ENCODE peak calls at places on chromosomes 6 and 20, in four cellular contexts. O is IMR-90, X is transverse colon, N is astrocyte. P is an unnamed sample.

GRCh38 chr20:62042025-62042820 is 23.5 kb downstream of the TAF4 start:
- DNase-seq in O (no peak), X (no peak), N (no peak), P (no peak)

GRCh38 chr6:85544776-85545175 is 48.9 kb downstream of the SNX14 start:
- DNase-seq in O (peak; percentile 43), X (no peak), N (peak; percentile 34), P (no peak)

GRCh38 chr6:130385059-130385695 is 19.4 kb downstream of the TMEM200A start:
- DNase-seq in O (no peak), X (no peak), N (no peak), P (no peak)

GRCh38 chr6:13624871-13625288 is 9.7 kb downstream of the NOL7 start:
- DNase-seq in O (peak; percentile 44), X (no peak), N (no peak), P (peak; percentile 55)

GRCh38 chr6:26309731-26310142 is 55.3 kb upstream of the BTN3A2 start:
- DNase-seq in O (peak; percentile 95), X (no peak), N (peak; percentile 83), P (peak; percentile 98)

GRCh38 chr6:88867841-88868558 is 95.4 kb downstream of the RNGTT start:
- DNase-seq in O (peak; percentile 70), X (no peak), N (peak; percentile 59), P (peak; percentile 87)

GRCh38 chr20:35013421-35014411 is 58.0 kb downstream of the MYH7B start:
- DNase-seq in O (no peak), X (no peak), N (no peak), P (no peak)

GRCh38 chr6:109480993-109481480 is 2.0 kb downstream of the ZBTB24 start:
- DNase-seq in O (no peak), X (no peak), N (no peak), P (no peak)

GRCh38 chr20:50302463-50303041 is 111.9 kb downstream of the CEBPB start:
- DNase-seq in O (peak; percentile 59), X (no peak), N (peak; percentile 73), P (no peak)

GRCh38 chr6:155040946-155041345 is 45.8 kb downstream of the TIAM2 start:
- DNase-seq in O (no peak), X (no peak), N (no peak), P (no peak)

GRCh38 chr6:129846761-129847160 is 14.4 kb downstream of the TMEM244 start:
- DNase-seq in O (no peak), X (no peak), N (no peak), P (no peak)

GRCh38 chr20:48544402-48545333 is 283.1 kb downstream of the PREX1 start:
- DNase-seq in O (no peak), X (peak; percentile 11), N (no peak), P (no peak)

GRCh38 chr20:14245368-14245970 is 91.9 kb downstream of the FLRT3 start:
- DNase-seq in O (peak; percentile 35), X (no peak), N (peak; percentile 21), P (no peak)

DNA sequence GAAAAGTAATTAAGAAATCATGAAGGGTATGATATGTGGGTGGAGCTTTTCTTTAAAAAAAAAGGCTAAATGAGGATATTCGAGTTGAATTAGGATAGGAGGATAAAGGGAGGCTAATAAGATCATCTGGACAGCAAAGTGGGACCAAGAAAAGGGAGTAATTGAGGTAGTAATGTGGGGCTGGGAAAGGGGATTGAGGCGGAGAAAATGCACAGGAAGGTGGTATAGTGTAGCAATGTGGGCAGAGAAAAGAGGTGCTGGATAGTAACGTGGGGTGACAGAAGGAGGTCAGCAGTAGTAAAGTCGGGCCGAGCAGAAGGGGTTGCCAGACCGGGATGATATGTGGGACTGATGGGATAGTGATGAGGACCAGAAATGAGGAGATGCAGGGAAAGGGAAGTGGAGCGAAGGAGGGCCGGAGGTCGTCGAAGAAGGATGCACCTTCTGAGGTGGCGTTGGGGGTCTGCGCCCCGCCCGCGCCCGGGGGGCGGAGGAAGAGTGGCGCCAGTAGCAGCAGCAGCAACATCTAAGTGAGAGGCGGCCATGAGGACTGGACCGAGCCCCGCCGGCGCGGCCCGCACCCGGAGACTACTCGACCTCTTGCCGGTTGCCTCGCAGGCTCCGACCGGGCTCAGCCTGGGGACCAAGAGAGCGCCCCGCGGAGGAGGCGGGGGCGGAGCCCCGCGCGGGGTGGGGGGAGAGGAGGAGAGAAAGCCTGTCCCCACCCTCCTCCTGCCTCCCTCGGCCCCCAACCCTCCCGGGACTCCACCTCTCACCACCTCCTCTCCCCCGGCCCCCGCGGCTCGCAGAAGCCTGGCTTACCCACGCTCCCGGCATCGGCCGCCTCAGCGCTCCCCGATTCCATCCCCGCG is 887 bp downstream of the GABBR1 start:
- DNase-seq in O (peak; percentile 55), X (peak; percentile 69), N (peak; percentile 51), P (no peak)
- H3K36me3 ChIP-seq in O (no peaks in the 10 kb centered on the region), X (no peaks in the 10 kb centered on the region), N (no peaks in the 10 kb centered on the region), P (no peaks in the 10 kb centered on the region)

GRCh38 chr6:36788186-36788585 is 51.1 kb downstream of the CPNE5 start:
- DNase-seq in O (no peak), X (no peak), N (no peak), P (no peak)
- H3K27me3 ChIP-seq in O (peaks cover 43% of the 10 kb centered on the region), X (peaks cover 5% of the 10 kb centered on the region), N (peaks cover 12% of the 10 kb centered on the region), P (peaks cover 16% of the 10 kb centered on the region)

GRCh38 chr6:110898111-110898510 is 23.5 kb downstream of the AMD1 start:
- DNase-seq in O (no peak), X (no peak), N (no peak), P (no peak)

GRCh38 chr6:110897433-110897832 is 22.8 kb downstream of the AMD1 start:
- DNase-seq in O (peak; percentile 47), X (no peak), N (no peak), P (no peak)

GRCh38 chr6:110900028-110900598 is 25.5 kb downstream of the AMD1 start:
- DNase-seq in O (no peak), X (no peak), N (no peak), P (no peak)

DNA sequence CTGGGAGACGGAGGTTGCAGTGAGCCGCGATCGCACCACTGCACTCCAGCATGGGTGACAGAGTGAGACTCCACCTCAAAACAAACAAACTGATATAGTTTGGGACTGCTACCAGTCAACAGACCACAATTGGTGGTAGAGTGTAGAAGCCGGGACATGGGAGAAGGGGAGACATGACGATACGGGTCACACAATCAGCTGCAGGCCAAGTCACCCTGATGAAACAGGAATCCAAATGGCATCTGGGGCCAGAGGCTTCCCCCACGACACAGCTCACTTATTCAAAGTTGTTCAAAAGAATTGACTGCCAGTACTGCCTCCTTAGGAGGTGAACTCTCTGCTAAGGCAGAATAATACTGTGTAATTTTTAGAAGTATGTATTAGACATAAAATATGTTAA is 27.5 kb downstream of the AMD1 start:
- DNase-seq in O (no peak), X (no peak), N (no peak), P (no peak)
- H3K36me3 ChIP-seq in O (peaks cover 7% of the 10 kb centered on the region), X (peaks cover 4% of the 10 kb centered on the region), N (peaks cover 12% of the 10 kb centered on the region), P (no peaks in the 10 kb centered on the region)

DNA sequence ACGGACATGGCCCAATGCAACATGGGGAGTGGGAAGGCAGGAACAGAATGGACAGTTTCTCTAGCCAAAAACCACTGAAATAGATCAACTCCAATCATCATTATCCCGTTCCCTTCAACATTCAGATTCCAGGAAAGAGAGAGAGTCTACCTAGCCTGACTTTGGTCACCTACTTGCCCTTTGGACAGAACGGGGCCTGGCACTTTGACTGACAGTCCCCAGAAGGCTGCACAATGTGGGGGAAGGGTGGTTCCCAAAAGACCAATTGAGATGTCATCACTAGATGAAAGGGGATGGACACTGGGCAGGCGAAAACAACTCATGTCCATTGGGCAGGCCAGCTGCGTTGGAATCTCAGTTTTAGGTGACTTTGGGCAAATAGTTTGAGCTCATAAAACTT is 15.0 kb upstream of the KIF16B start:
- DNase-seq in O (no peak), X (no peak), N (no peak), P (no peak)
- H3K27me3 ChIP-seq in O (peaks cover 17% of the 10 kb centered on the region), X (no peaks in the 10 kb centered on the region), N (no peaks in the 10 kb centered on the region), P (peaks cover 4% of the 10 kb centered on the region)

DNA sequence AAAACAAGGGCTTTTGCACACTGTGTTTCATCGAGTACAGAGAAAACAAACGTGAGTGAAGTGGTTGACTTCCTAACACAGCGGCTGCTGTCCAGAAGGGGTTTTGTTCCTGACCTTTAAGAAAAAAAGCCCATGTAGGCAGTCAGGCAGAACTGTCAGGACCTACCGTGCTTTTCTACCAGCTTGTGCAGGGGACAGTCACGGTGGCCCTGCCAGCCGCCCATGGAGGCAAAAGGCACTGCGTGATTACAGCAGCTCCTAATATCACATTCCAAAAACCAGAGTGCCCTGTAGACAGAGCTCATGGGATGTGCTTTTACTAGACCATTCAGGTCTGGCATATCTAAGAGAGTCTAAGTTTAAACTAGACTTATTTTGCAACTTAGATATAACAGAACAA is 12.2 kb downstream of the TNFAIP3 start:
- DNase-seq in O (no peak), X (no peak), N (no peak), P (no peak)
- H3K36me3 ChIP-seq in O (peaks cover 59% of the 10 kb centered on the region), X (peaks cover 80% of the 10 kb centered on the region), N (peaks cover 66% of the 10 kb centered on the region), P (peaks cover 33% of the 10 kb centered on the region)

GRCh38 chr6:27546522-27546921 is 73.6 kb upstream of the ZNF184 start:
- DNase-seq in O (no peak), X (no peak), N (no peak), P (no peak)

GRCh38 chr6:27544612-27545260 is 71.8 kb upstream of the ZNF184 start:
- DNase-seq in O (no peak), X (no peak), N (no peak), P (no peak)

GRCh38 chr6:27547157-27548075 is 74.5 kb upstream of the ZNF184 start:
- DNase-seq in O (peak; percentile 68), X (no peak), N (peak; percentile 44), P (peak; percentile 67)

GRCh38 chr6:27542485-27542884 is 69.6 kb upstream of the ZNF184 start:
- DNase-seq in O (no peak), X (no peak), N (no peak), P (no peak)

GRCh38 chr6:27545271-27546046 is 72.6 kb upstream of the ZNF184 start:
- DNase-seq in O (peak; percentile 76), X (no peak), N (peak; percentile 73), P (peak; percentile 84)
- H3K27me3 ChIP-seq in O (no peaks in the 10 kb centered on the region), X (peaks cover 98% of the 10 kb centered on the region), N (no peaks in the 10 kb centered on the region), P (no peaks in the 10 kb centered on the region)

P was measured in bronchial epithelial cell.